ENCODE peak calls at places on chromosome 18, in eight cellular contexts. One of them, this sample, is unnamed.

GRCh38 chr18:74789078-74789477 is 191.4 kb downstream of the ZNF407 start:
- DNase-seq in GM12891: no peak
- DNase-seq in ovary: no peak
- DNase-seq in Peyer's patch: no peak
- DNase-seq in right lobe of liver: no peak
- DNase-seq in suprapubic skin: no peak
- DNase-seq in HCT116: no peak
- DNase-seq in uterus: no peak
- DNase-seq in this sample: no peak

GRCh38 chr18:59388817-59389216 is 29.8 kb upstream of the LMAN1 start:
- DNase-seq in GM12891: no peak
- DNase-seq in ovary: no peak
- DNase-seq in Peyer's patch: no peak
- DNase-seq in right lobe of liver: no peak
- DNase-seq in suprapubic skin: no peak
- DNase-seq in HCT116: no peak
- DNase-seq in uterus: no peak
- DNase-seq in this sample: peak; percentile 14

GRCh38 chr18:61963705-61964104 is 70.9 kb upstream of the RNF152 start:
- DNase-seq in GM12891: no peak
- DNase-seq in ovary: no peak
- DNase-seq in Peyer's patch: no peak
- DNase-seq in right lobe of liver: no peak
- DNase-seq in suprapubic skin: no peak
- DNase-seq in HCT116: no peak
- DNase-seq in uterus: no peak
- DNase-seq in this sample: no peak

GRCh38 chr18:8339958-8340357 is 269.3 kb upstream of the RAB12 start:
- DNase-seq in GM12891: no peak
- DNase-seq in ovary: no peak
- DNase-seq in Peyer's patch: no peak
- DNase-seq in right lobe of liver: no peak
- DNase-seq in suprapubic skin: no peak
- DNase-seq in HCT116: no peak
- DNase-seq in uterus: no peak
- DNase-seq in this sample: no peak

GRCh38 chr18:8890957-8891464 is 185.7 kb downstream of the MTCL1 start:
- DNase-seq in GM12891: no peak
- DNase-seq in ovary: no peak
- DNase-seq in Peyer's patch: no peak
- DNase-seq in right lobe of liver: no peak
- DNase-seq in suprapubic skin: no peak
- DNase-seq in HCT116: peak; percentile 77
- DNase-seq in uterus: no peak
- DNase-seq in this sample: peak; percentile 81

GRCh38 chr18:11387880-11388279 is 221.5 kb upstream of the SLC35G4 start:
- DNase-seq in GM12891: peak; percentile 24
- DNase-seq in ovary: no peak
- DNase-seq in Peyer's patch: peak; percentile 22
- DNase-seq in right lobe of liver: peak; percentile 75
- DNase-seq in suprapubic skin: no peak
- DNase-seq in HCT116: peak; percentile 70
- DNase-seq in uterus: no peak
- DNase-seq in this sample: peak; percentile 39

GRCh38 chr18:63099848-63100625 is 219.5 kb downstream of the BCL2 start:
- DNase-seq in GM12891: no peak
- DNase-seq in ovary: no peak
- DNase-seq in Peyer's patch: no peak
- DNase-seq in right lobe of liver: peak; percentile 72
- DNase-seq in suprapubic skin: no peak
- DNase-seq in HCT116: no peak
- DNase-seq in uterus: no peak
- DNase-seq in this sample: peak; percentile 31

GRCh38 chr18:8783335-8783993 is 78.1 kb downstream of the MTCL1 start:
- DNase-seq in GM12891: no peak
- DNase-seq in ovary: no peak
- DNase-seq in Peyer's patch: no peak
- DNase-seq in right lobe of liver: no peak
- DNase-seq in suprapubic skin: no peak
- DNase-seq in HCT116: no peak
- DNase-seq in uterus: no peak
- DNase-seq in this sample: no peak

GRCh38 chr18:48955528-48956261 is 4.9 kb upstream of the SMAD7 start:
- DNase-seq in GM12891: no peak
- DNase-seq in ovary: no peak
- DNase-seq in Peyer's patch: no peak
- DNase-seq in right lobe of liver: no peak
- DNase-seq in suprapubic skin: no peak
- DNase-seq in HCT116: no peak
- DNase-seq in uterus: peak; percentile 79
- DNase-seq in this sample: no peak

GRCh38 chr18:79586436-79587297 is 92.9 kb upstream of the CTDP1 start:
- DNase-seq in GM12891: no peak
- DNase-seq in ovary: peak; percentile 10
- DNase-seq in Peyer's patch: no peak
- DNase-seq in right lobe of liver: peak; percentile 50
- DNase-seq in suprapubic skin: no peak
- DNase-seq in HCT116: no peak
- DNase-seq in uterus: peak; percentile 14
- DNase-seq in this sample: no peak

GRCh38 chr18:56593906-56594305 is 44.5 kb downstream of the TXNL1 start:
- DNase-seq in GM12891: no peak
- DNase-seq in ovary: no peak
- DNase-seq in Peyer's patch: no peak
- DNase-seq in right lobe of liver: no peak
- DNase-seq in suprapubic skin: no peak
- DNase-seq in HCT116: no peak
- DNase-seq in uterus: no peak
- DNase-seq in this sample: no peak

GRCh38 chr18:9095297-9096012 is 7.0 kb upstream of the NDUFV2 start:
- DNase-seq in GM12891: no peak
- DNase-seq in ovary: no peak
- DNase-seq in Peyer's patch: peak; percentile 76
- DNase-seq in right lobe of liver: no peak
- DNase-seq in suprapubic skin: no peak
- DNase-seq in HCT116: no peak
- DNase-seq in uterus: no peak
- DNase-seq in this sample: no peak

GRCh38 chr18:39624934-39625333 is 2059.3 kb upstream of the CELF4 start:
- DNase-seq in GM12891: no peak
- DNase-seq in ovary: no peak
- DNase-seq in Peyer's patch: no peak
- DNase-seq in right lobe of liver: no peak
- DNase-seq in suprapubic skin: no peak
- DNase-seq in HCT116: no peak
- DNase-seq in uterus: no peak
- DNase-seq in this sample: no peak

GRCh38 chr18:63523660-63524059 is 18.5 kb upstream of the SERPINB12 start:
- DNase-seq in GM12891: no peak
- DNase-seq in ovary: no peak
- DNase-seq in Peyer's patch: no peak
- DNase-seq in right lobe of liver: no peak
- DNase-seq in suprapubic skin: no peak
- DNase-seq in HCT116: no peak
- DNase-seq in uterus: no peak
- DNase-seq in this sample: no peak

GRCh38 chr18:78445880-78446279 is 533.7 kb upstream of the SALL3 start:
- DNase-seq in GM12891: no peak
- DNase-seq in ovary: no peak
- DNase-seq in Peyer's patch: no peak
- DNase-seq in right lobe of liver: no peak
- DNase-seq in suprapubic skin: no peak
- DNase-seq in HCT116: no peak
- DNase-seq in uterus: no peak
- DNase-seq in this sample: no peak

GRCh38 chr18:32289480-32290075 is 99.7 kb downstream of the MEP1B start:
- DNase-seq in GM12891: peak; percentile 22
- DNase-seq in ovary: no peak
- DNase-seq in Peyer's patch: no peak
- DNase-seq in right lobe of liver: no peak
- DNase-seq in suprapubic skin: no peak
- DNase-seq in HCT116: peak; percentile 63
- DNase-seq in uterus: peak; percentile 41
- DNase-seq in this sample: peak; percentile 59

GRCh38 chr18:22391571-22392359 is 25.9 kb downstream of the CTAGE1 start:
- DNase-seq in GM12891: no peak
- DNase-seq in ovary: no peak
- DNase-seq in Peyer's patch: no peak
- DNase-seq in right lobe of liver: no peak
- DNase-seq in suprapubic skin: no peak
- DNase-seq in HCT116: no peak
- DNase-seq in uterus: peak; percentile 34
- DNase-seq in this sample: no peak

GRCh38 chr18:48845174-48845573 is 105.6 kb downstream of the SMAD7 start:
- DNase-seq in GM12891: no peak
- DNase-seq in ovary: no peak
- DNase-seq in Peyer's patch: no peak
- DNase-seq in right lobe of liver: peak; percentile 45
- DNase-seq in suprapubic skin: no peak
- DNase-seq in HCT116: no peak
- DNase-seq in uterus: no peak
- DNase-seq in this sample: no peak

GRCh38 chr18:61998957-61999356 is 106.2 kb upstream of the RNF152 start:
- DNase-seq in GM12891: no peak
- DNase-seq in ovary: no peak
- DNase-seq in Peyer's patch: no peak
- DNase-seq in right lobe of liver: no peak
- DNase-seq in suprapubic skin: no peak
- DNase-seq in HCT116: no peak
- DNase-seq in uterus: no peak
- DNase-seq in this sample: no peak

GRCh38 chr18:47286776-47287410 is 35.4 kb upstream of the SKOR2 start:
- DNase-seq in GM12891: no peak
- DNase-seq in ovary: no peak
- DNase-seq in Peyer's patch: no peak
- DNase-seq in right lobe of liver: no peak
- DNase-seq in suprapubic skin: no peak
- DNase-seq in HCT116: no peak
- DNase-seq in uterus: no peak
- DNase-seq in this sample: no peak

GRCh38 chr18:48947583-48947982 is 3.2 kb downstream of the SMAD7 start:
- DNase-seq in GM12891: no peak
- DNase-seq in ovary: no peak
- DNase-seq in Peyer's patch: no peak
- DNase-seq in right lobe of liver: no peak
- DNase-seq in suprapubic skin: no peak
- DNase-seq in HCT116: no peak
- DNase-seq in uterus: no peak
- DNase-seq in this sample: no peak

GRCh38 chr18:49907346-49907929 is 94.1 kb upstream of the ACAA2 start:
- DNase-seq in GM12891: no peak
- DNase-seq in ovary: no peak
- DNase-seq in Peyer's patch: no peak
- DNase-seq in right lobe of liver: no peak
- DNase-seq in suprapubic skin: no peak
- DNase-seq in HCT116: no peak
- DNase-seq in uterus: no peak
- DNase-seq in this sample: peak; percentile 48

GRCh38 chr18:48850891-48851302 is 99.9 kb downstream of the SMAD7 start:
- DNase-seq in GM12891: no peak
- DNase-seq in ovary: peak; percentile 48
- DNase-seq in Peyer's patch: no peak
- DNase-seq in right lobe of liver: no peak
- DNase-seq in suprapubic skin: no peak
- DNase-seq in HCT116: no peak
- DNase-seq in uterus: no peak
- DNase-seq in this sample: no peak

GRCh38 chr18:12282436-12283039 is 25.5 kb upstream of the TUBB6 start:
- DNase-seq in GM12891: no peak
- DNase-seq in ovary: no peak
- DNase-seq in Peyer's patch: no peak
- DNase-seq in right lobe of liver: no peak
- DNase-seq in suprapubic skin: no peak
- DNase-seq in HCT116: no peak
- DNase-seq in uterus: no peak
- DNase-seq in this sample: no peak

GRCh38 chr18:51197661-51198424 is at the start of gene MEX3C:
- DNase-seq in GM12891: peak; percentile 77
- DNase-seq in ovary: peak; percentile 99
- DNase-seq in Peyer's patch: peak; percentile 99
- DNase-seq in right lobe of liver: peak; percentile 99
- DNase-seq in suprapubic skin: peak; percentile 100
- DNase-seq in HCT116: peak; percentile 97
- DNase-seq in uterus: peak; percentile 99
- DNase-seq in this sample: peak; percentile 100
- TF ChIP-seq POLR2A in GM12891: peak; percentile 68
- TF ChIP-seq POLR2A in ovary: peak; percentile 56
- TF ChIP-seq POLR2A in Peyer's patch: peak; percentile 42
- TF ChIP-seq POLR2A in right lobe of liver: peak; percentile 82
- TF ChIP-seq POLR2A in suprapubic skin: peak; percentile 32
- TF ChIP-seq POLR2A in HCT116: peak; percentile 84
- TF ChIP-seq POLR2A in uterus: peak; percentile 60
- TF ChIP-seq POLR2A in this sample: peak; percentile 86

GRCh38 chr18:44680271-44681038 is at the start of gene SETBP1:
- DNase-seq in GM12891: peak; percentile 44
- DNase-seq in ovary: peak; percentile 83
- DNase-seq in Peyer's patch: peak; percentile 80
- DNase-seq in right lobe of liver: peak; percentile 81
- DNase-seq in suprapubic skin: peak; percentile 84
- DNase-seq in HCT116: no peak
- DNase-seq in uterus: peak; percentile 87
- DNase-seq in this sample: peak; percentile 32
- TF ChIP-seq POLR2A in GM12891: peak; percentile 38
- TF ChIP-seq POLR2A in ovary: no peak
- TF ChIP-seq POLR2A in Peyer's patch: no peak
- TF ChIP-seq POLR2A in right lobe of liver: peak; percentile 32
- TF ChIP-seq POLR2A in suprapubic skin: no peak
- TF ChIP-seq POLR2A in HCT116: no peak
- TF ChIP-seq POLR2A in uterus: no peak
- TF ChIP-seq POLR2A in this sample: no peak

GRCh38 chr18:13356032-13356431 is 137.5 kb downstream of the LDLRAD4 start:
- DNase-seq in GM12891: no peak
- DNase-seq in ovary: no peak
- DNase-seq in Peyer's patch: no peak
- DNase-seq in right lobe of liver: peak; percentile 70
- DNase-seq in suprapubic skin: no peak
- DNase-seq in HCT116: no peak
- DNase-seq in uterus: no peak
- DNase-seq in this sample: no peak
- TF ChIP-seq POLR2A in GM12891: no peak
- TF ChIP-seq POLR2A in ovary: no peak
- TF ChIP-seq POLR2A in Peyer's patch: no peak
- TF ChIP-seq POLR2A in right lobe of liver: no peak
- TF ChIP-seq POLR2A in suprapubic skin: no peak
- TF ChIP-seq POLR2A in HCT116: no peak
- TF ChIP-seq POLR2A in uterus: no peak
- TF ChIP-seq POLR2A in this sample: no peak

DNA sequence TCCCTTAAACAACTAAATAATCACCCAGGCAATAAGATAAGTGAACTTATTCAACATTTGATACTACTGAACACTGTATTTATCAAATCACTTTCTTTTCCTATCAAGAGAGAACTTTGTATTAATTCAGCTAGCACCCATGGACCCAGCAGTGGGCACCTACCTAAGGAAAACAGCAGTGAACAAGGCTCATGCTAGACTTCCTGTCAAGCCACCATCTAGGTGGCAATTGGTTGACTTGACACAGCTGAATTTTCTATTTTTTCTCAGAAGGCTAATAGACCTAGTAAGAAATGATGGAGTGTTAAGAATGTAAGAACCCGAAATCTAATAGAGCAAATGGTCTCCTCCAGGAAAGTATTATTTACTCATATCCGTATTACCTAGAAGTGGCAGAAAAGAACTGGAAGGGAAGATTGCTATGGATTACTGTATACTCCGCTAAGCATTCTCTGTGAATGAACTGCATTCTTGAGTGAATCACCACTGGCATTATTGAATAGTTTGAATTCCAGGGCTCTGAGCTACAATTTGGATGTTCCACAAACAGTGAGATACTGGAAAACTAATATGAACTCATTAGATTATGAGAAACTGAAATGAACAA is 988.2 kb upstream of the CDH2 start:
- DNase-seq in GM12891: no peak
- DNase-seq in ovary: no peak
- DNase-seq in Peyer's patch: no peak
- DNase-seq in right lobe of liver: no peak
- DNase-seq in suprapubic skin: no peak
- DNase-seq in HCT116: peak; percentile 38
- DNase-seq in uterus: no peak
- DNase-seq in this sample: no peak
- TF ChIP-seq POLR2A in GM12891: no peak
- TF ChIP-seq POLR2A in ovary: no peak
- TF ChIP-seq POLR2A in Peyer's patch: no peak
- TF ChIP-seq POLR2A in right lobe of liver: no peak
- TF ChIP-seq POLR2A in suprapubic skin: no peak
- TF ChIP-seq POLR2A in HCT116: no peak
- TF ChIP-seq POLR2A in uterus: no peak
- TF ChIP-seq POLR2A in this sample: no peak

This sample was measured in erythroblast.